ENCODE peak calls at places on chromosomes 4 and X, in ten cellular contexts. One of them, this sample, is unnamed.

GRCh38 chr4:9916937-9917336 is 104.4 kb downstream of the SLC2A9 start:
- DNase-seq in left ventricle myocardium inferior: no peak
- DNase-seq in naive thymus-derived CD4-positive, alpha-beta T cell: no peak
- DNase-seq in neuronal stem cell: no peak
- DNase-seq in Panc1: no peak
- DNase-seq in CD8-positive, alpha-beta memory T cell: no peak
- DNase-seq in heart right ventricle: no peak
- DNase-seq in IMR-90: no peak
- DNase-seq in ovary: no peak
- DNase-seq in fibroblast of lung: no peak
- DNase-seq in this sample: no peak

GRCh38 chrX:95733426-95733825 is 951.2 kb upstream of the DIAPH2 start:
- DNase-seq in fibroblast of lung: no peak
- DNase-seq in heart right ventricle: no peak
- DNase-seq in naive thymus-derived CD4-positive, alpha-beta T cell: no peak
- DNase-seq in CD8-positive, alpha-beta memory T cell: no peak
- DNase-seq in left ventricle myocardium inferior: no peak
- DNase-seq in IMR-90: no peak
- DNase-seq in ovary: no peak
- DNase-seq in neuronal stem cell: peak
- DNase-seq in Panc1: no peak
- DNase-seq in this sample: no peak

GRCh38 chr4:91935217-91935616 is 368.5 kb upstream of the GRID2 start:
- DNase-seq in CD8-positive, alpha-beta memory T cell: no peak
- DNase-seq in left ventricle myocardium inferior: no peak
- DNase-seq in Panc1: no peak
- DNase-seq in IMR-90: no peak
- DNase-seq in neuronal stem cell: no peak
- DNase-seq in ovary: no peak
- DNase-seq in heart right ventricle: no peak
- DNase-seq in fibroblast of lung: no peak
- DNase-seq in naive thymus-derived CD4-positive, alpha-beta T cell: no peak
- DNase-seq in this sample: no peak

GRCh38 chr4:7026107-7026506 is 17.1 kb upstream of the TADA2B start:
- DNase-seq in IMR-90: no peak
- DNase-seq in Panc1: no peak
- DNase-seq in neuronal stem cell: no peak
- DNase-seq in naive thymus-derived CD4-positive, alpha-beta T cell: no peak
- DNase-seq in left ventricle myocardium inferior: no peak
- DNase-seq in fibroblast of lung: no peak
- DNase-seq in heart right ventricle: no peak
- DNase-seq in CD8-positive, alpha-beta memory T cell: no peak
- DNase-seq in ovary: no peak
- DNase-seq in this sample: no peak

GRCh38 chrX:134764202-134764785 is 106.0 kb upstream of the PLAC1 start:
- DNase-seq in neuronal stem cell: no peak
- DNase-seq in naive thymus-derived CD4-positive, alpha-beta T cell: peak
- DNase-seq in IMR-90: no peak
- DNase-seq in CD8-positive, alpha-beta memory T cell: peak
- DNase-seq in ovary: no peak
- DNase-seq in heart right ventricle: no peak
- DNase-seq in left ventricle myocardium inferior: no peak
- DNase-seq in Panc1: peak
- DNase-seq in fibroblast of lung: peak
- DNase-seq in this sample: no peak

GRCh38 chr4:111214371-111214770 is 591.5 kb upstream of the PITX2 start:
- DNase-seq in ovary: no peak
- DNase-seq in IMR-90: no peak
- DNase-seq in neuronal stem cell: no peak
- DNase-seq in fibroblast of lung: no peak
- DNase-seq in Panc1: no peak
- DNase-seq in naive thymus-derived CD4-positive, alpha-beta T cell: no peak
- DNase-seq in left ventricle myocardium inferior: no peak
- DNase-seq in CD8-positive, alpha-beta memory T cell: no peak
- DNase-seq in heart right ventricle: no peak
- DNase-seq in this sample: no peak

GRCh38 chrX:41906515-41907165 is 16.7 kb downstream of the CASK start:
- DNase-seq in heart right ventricle: no peak
- DNase-seq in CD8-positive, alpha-beta memory T cell: no peak
- DNase-seq in left ventricle myocardium inferior: no peak
- DNase-seq in IMR-90: no peak
- DNase-seq in ovary: no peak
- DNase-seq in fibroblast of lung: no peak
- DNase-seq in neuronal stem cell: no peak
- DNase-seq in naive thymus-derived CD4-positive, alpha-beta T cell: no peak
- DNase-seq in Panc1: no peak
- DNase-seq in this sample: no peak

GRCh38 chr4:12949719-12950118 is 534.4 kb downstream of the RAB28 start:
- DNase-seq in heart right ventricle: no peak
- DNase-seq in neuronal stem cell: no peak
- DNase-seq in naive thymus-derived CD4-positive, alpha-beta T cell: no peak
- DNase-seq in fibroblast of lung: no peak
- DNase-seq in IMR-90: no peak
- DNase-seq in ovary: no peak
- DNase-seq in left ventricle myocardium inferior: no peak
- DNase-seq in CD8-positive, alpha-beta memory T cell: no peak
- DNase-seq in Panc1: no peak
- DNase-seq in this sample: no peak

DNA sequence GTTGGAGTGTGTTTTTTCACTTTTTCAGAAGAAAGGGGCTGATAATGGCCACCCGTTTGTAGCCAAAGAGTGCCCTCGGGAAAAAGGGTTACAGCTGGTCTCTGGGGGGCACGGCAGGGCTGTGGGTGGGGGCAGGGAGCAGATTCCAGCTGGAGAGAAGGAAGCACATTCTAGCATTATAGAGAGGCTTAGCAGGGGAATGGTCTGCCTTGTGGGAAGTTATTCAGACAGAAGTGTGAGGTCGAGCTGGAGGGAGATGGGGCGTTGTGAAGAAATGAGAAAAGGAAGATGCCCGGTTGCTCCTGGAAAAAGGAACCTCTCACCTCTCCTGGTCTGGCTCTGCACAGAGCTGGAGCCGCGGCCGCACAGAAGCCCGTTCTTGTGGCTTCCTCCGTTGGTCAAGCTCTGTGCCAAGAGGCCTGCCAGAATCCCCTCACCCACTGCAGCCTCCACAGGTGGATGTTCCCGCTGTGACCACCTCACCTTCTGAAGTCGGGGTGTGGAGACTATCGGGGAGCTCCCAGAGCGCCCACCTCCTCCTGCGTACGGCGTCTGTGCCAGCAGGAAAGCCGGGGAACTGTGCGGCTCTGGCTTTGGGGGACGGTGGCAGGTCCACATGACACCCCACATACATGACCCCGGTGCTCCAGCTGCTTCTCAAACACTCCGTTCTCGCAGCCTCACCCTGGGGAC is 52.4 kb upstream of the HGFAC start:
- DNase-seq in Panc1: no peak
- DNase-seq in heart right ventricle: no peak
- DNase-seq in naive thymus-derived CD4-positive, alpha-beta T cell: no peak
- DNase-seq in ovary: no peak
- DNase-seq in neuronal stem cell: no peak
- DNase-seq in left ventricle myocardium inferior: peak
- DNase-seq in CD8-positive, alpha-beta memory T cell: no peak
- DNase-seq in IMR-90: no peak
- DNase-seq in fibroblast of lung: no peak
- DNase-seq in this sample: no peak
- H3K4me3 ChIP-seq in Panc1: no peak
- H3K4me3 ChIP-seq in heart right ventricle: no peak
- H3K4me3 ChIP-seq in naive thymus-derived CD4-positive, alpha-beta T cell: no peak
- H3K4me3 ChIP-seq in ovary: peak
- H3K4me3 ChIP-seq in neuronal stem cell: no peak
- H3K4me3 ChIP-seq in left ventricle myocardium inferior: peak
- H3K4me3 ChIP-seq in CD8-positive, alpha-beta memory T cell: no peak
- H3K4me3 ChIP-seq in IMR-90: peak
- H3K4me3 ChIP-seq in fibroblast of lung: peak
- H3K4me3 ChIP-seq in this sample: peak

DNA sequence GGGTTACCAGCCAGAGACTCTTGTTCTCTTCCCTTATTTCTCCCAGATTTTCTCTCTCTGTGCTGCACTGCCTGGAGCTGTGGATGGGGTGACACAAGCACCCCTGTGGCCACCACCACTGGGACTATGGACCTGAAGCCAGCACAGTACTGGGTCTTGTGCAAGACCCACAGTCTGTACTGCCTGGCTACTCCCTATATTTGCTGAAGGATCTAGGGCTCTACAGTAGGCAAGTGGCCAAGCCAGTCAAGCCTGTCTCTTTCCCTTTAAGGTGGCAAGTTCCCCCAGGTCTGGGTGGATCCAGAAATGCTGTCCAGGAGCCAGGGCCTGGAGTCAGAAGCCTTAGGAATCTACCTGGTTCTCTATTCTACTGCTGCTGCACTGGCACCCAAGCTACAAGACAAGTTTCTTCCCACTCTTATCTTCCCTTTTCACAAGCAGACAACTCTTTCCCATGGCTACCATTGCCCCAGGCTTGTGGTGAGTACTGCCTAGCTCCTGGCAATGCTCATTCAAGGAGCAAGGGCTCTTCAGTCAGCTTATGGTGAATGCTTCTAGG is 28.4 kb upstream of the CT47A1 start:
- DNase-seq in fibroblast of lung: no peak
- DNase-seq in naive thymus-derived CD4-positive, alpha-beta T cell: no peak
- DNase-seq in Panc1: no peak
- DNase-seq in ovary: no peak
- DNase-seq in heart right ventricle: no peak
- DNase-seq in CD8-positive, alpha-beta memory T cell: no peak
- DNase-seq in left ventricle myocardium inferior: no peak
- DNase-seq in neuronal stem cell: no peak
- DNase-seq in IMR-90: no peak
- DNase-seq in this sample: no peak
- H3K27ac ChIP-seq in fibroblast of lung: no peak
- H3K27ac ChIP-seq in naive thymus-derived CD4-positive, alpha-beta T cell: no peak
- H3K27ac ChIP-seq in Panc1: no peak
- H3K27ac ChIP-seq in ovary: no peak
- H3K27ac ChIP-seq in heart right ventricle: no peak
- H3K27ac ChIP-seq in CD8-positive, alpha-beta memory T cell: no peak
- H3K27ac ChIP-seq in left ventricle myocardium inferior: no peak
- H3K27ac ChIP-seq in neuronal stem cell: no peak
- H3K27ac ChIP-seq in IMR-90: no peak
- H3K27ac ChIP-seq in this sample: no peak

GRCh38 chr4:184350964-184351363 is 123.4 kb downstream of the IRF2 start:
- DNase-seq in Panc1: no peak
- DNase-seq in naive thymus-derived CD4-positive, alpha-beta T cell: no peak
- DNase-seq in fibroblast of lung: no peak
- DNase-seq in ovary: no peak
- DNase-seq in left ventricle myocardium inferior: no peak
- DNase-seq in neuronal stem cell: no peak
- DNase-seq in heart right ventricle: no peak
- DNase-seq in CD8-positive, alpha-beta memory T cell: no peak
- DNase-seq in IMR-90: no peak
- DNase-seq in this sample: no peak

GRCh38 chr4:184347251-184348239 is 126.8 kb downstream of the IRF2 start:
- DNase-seq in neuronal stem cell: peak
- DNase-seq in heart right ventricle: peak
- DNase-seq in left ventricle myocardium inferior: peak
- DNase-seq in ovary: peak
- DNase-seq in CD8-positive, alpha-beta memory T cell: no peak
- DNase-seq in IMR-90: peak
- DNase-seq in naive thymus-derived CD4-positive, alpha-beta T cell: no peak
- DNase-seq in Panc1: no peak
- DNase-seq in fibroblast of lung: peak
- DNase-seq in this sample: no peak

GRCh38 chr4:184350213-184350817 is 124.0 kb downstream of the IRF2 start:
- DNase-seq in ovary: no peak
- DNase-seq in fibroblast of lung: no peak
- DNase-seq in Panc1: no peak
- DNase-seq in naive thymus-derived CD4-positive, alpha-beta T cell: no peak
- DNase-seq in left ventricle myocardium inferior: no peak
- DNase-seq in IMR-90: no peak
- DNase-seq in CD8-positive, alpha-beta memory T cell: no peak
- DNase-seq in heart right ventricle: no peak
- DNase-seq in neuronal stem cell: no peak
- DNase-seq in this sample: no peak

GRCh38 chr4:184349283-184350039 is 124.9 kb downstream of the IRF2 start:
- DNase-seq in CD8-positive, alpha-beta memory T cell: no peak
- DNase-seq in naive thymus-derived CD4-positive, alpha-beta T cell: no peak
- DNase-seq in left ventricle myocardium inferior: no peak
- DNase-seq in fibroblast of lung: no peak
- DNase-seq in IMR-90: no peak
- DNase-seq in neuronal stem cell: no peak
- DNase-seq in ovary: peak
- DNase-seq in Panc1: no peak
- DNase-seq in heart right ventricle: no peak
- DNase-seq in this sample: no peak

DNA sequence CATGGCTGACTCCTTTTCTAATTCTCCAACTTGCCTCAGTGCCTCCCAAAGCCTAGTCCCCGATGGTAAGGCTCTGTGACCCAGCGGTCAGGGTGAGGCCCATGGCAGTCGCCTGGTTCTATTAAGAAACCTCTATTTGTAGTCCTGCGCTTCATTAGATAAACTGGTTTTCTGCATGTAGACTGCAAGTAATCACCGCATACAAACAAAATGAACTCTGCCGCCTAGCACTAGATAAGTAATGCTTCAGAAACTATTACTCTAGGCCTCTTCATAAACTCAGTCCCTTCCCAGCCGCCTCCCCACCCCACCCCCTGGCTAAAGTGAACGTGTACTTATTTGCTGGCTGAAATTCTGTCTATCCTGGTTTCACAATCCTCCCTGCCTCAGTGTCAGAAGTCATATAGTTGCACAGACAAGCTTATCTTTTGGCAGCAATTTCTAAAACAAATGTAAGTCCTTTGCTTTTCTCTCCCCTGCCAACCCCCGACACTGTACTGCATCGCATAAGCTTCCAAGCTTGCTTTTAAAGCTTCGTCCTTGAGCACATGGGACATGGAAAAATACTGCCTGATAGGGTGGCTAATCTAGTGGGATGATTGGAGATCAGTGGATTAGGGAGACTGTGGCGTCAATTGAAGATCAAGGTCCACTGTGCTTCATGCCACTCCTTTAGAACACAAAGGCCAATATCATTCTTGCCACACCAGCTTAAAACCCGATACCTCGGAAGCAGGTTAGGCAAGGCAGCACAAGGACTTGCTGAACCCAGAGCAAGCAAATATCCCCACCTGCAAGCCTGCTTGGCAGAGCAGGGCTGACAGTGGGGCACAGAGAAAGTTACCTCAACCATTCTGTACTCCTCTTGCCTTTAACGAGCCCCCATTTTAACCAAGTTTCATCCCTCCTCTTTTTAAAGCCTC is 125.8 kb downstream of the IRF2 start:
- DNase-seq in left ventricle myocardium inferior: peak
- DNase-seq in neuronal stem cell: no peak
- DNase-seq in IMR-90: peak
- DNase-seq in fibroblast of lung: peak
- DNase-seq in naive thymus-derived CD4-positive, alpha-beta T cell: no peak
- DNase-seq in heart right ventricle: no peak
- DNase-seq in Panc1: no peak
- DNase-seq in ovary: peak
- DNase-seq in CD8-positive, alpha-beta memory T cell: no peak
- DNase-seq in this sample: no peak
- H3K4me3 ChIP-seq in left ventricle myocardium inferior: no peak
- H3K4me3 ChIP-seq in neuronal stem cell: no peak
- H3K4me3 ChIP-seq in IMR-90: no peak
- H3K4me3 ChIP-seq in fibroblast of lung: no peak
- H3K4me3 ChIP-seq in naive thymus-derived CD4-positive, alpha-beta T cell: no peak
- H3K4me3 ChIP-seq in heart right ventricle: no peak
- H3K4me3 ChIP-seq in Panc1: no peak
- H3K4me3 ChIP-seq in ovary: no peak
- H3K4me3 ChIP-seq in CD8-positive, alpha-beta memory T cell: no peak
- H3K4me3 ChIP-seq in this sample: no peak

DNA sequence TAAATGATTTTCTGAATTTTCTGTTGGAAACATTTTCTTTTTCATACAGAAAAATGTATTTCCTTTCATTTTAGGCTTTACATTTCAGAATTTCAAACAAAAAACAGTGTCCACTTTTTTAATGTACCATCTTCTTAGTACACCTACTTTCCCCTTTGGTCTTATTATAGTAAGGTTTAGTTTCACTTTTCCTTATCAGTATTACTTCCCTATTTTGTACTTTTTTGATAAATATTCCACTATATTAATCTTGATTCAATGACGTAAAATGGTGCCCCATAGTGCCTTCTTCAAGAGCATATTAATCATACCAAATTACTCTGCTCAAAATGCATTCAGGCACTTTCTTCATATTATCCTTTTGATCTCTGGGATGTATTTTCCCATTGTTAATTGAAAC is 52.5 kb downstream of the BANK1 start:
- DNase-seq in CD8-positive, alpha-beta memory T cell: no peak
- DNase-seq in naive thymus-derived CD4-positive, alpha-beta T cell: no peak
- DNase-seq in Panc1: no peak
- DNase-seq in fibroblast of lung: no peak
- DNase-seq in left ventricle myocardium inferior: no peak
- DNase-seq in IMR-90: no peak
- DNase-seq in ovary: no peak
- DNase-seq in heart right ventricle: no peak
- DNase-seq in neuronal stem cell: no peak
- DNase-seq in this sample: no peak
- H3K27ac ChIP-seq in CD8-positive, alpha-beta memory T cell: no peak
- H3K27ac ChIP-seq in naive thymus-derived CD4-positive, alpha-beta T cell: no peak
- H3K27ac ChIP-seq in Panc1: no peak
- H3K27ac ChIP-seq in fibroblast of lung: no peak
- H3K27ac ChIP-seq in left ventricle myocardium inferior: no peak
- H3K27ac ChIP-seq in IMR-90: no peak
- H3K27ac ChIP-seq in ovary: no peak
- H3K27ac ChIP-seq in heart right ventricle: no peak
- H3K27ac ChIP-seq in neuronal stem cell: no peak
- H3K27ac ChIP-seq in this sample: no peak